ENCODE peak calls at places on chromosomes 5 and 9, in four cellular contexts. B, R, W and P are unnamed samples.

GRCh38 chr9:123360161-123361085 is 4.4 kb downstream of the CRB2 start:
- DNase-seq in B (peak), W (peak), R (no peak), P (no peak)

GRCh38 chr5:41246376-41246775 is 33.0 kb upstream of the C6 start:
- DNase-seq in W (no peak), B (no peak), R (peak), P (no peak)

GRCh38 chr5:40333459-40334241 is 346.1 kb upstream of the PTGER4 start:
- DNase-seq in B (no peak), R (no peak), W (no peak), P (no peak)

GRCh38 chr9:27425827-27426716 is 98.0 kb upstream of the IFNK start:
- DNase-seq in R (no peak), B (no peak), W (no peak), P (no peak)

GRCh38 chr5:16842916-16843315 is 93.2 kb downstream of the MYO10 start:
- DNase-seq in R (no peak), W (no peak), B (no peak), P (no peak)

GRCh38 chr5:170769898-170770416 is 13.6 kb upstream of the GABRP start:
- DNase-seq in W (no peak), B (no peak), R (no peak), P (no peak)

GRCh38 chr5:74873525-74874249 is 7.5 kb upstream of the FAM169A start:
- DNase-seq in R (no peak), W (no peak), B (peak), P (no peak)

GRCh38 chr5:93054424-93055165 is 526.4 kb downstream of the NR2F1-AS1 start:
- DNase-seq in W (no peak), R (no peak), B (no peak), P (no peak)

GRCh38 chr9:91220491-91221135 is 141.1 kb downstream of the AUH start:
- DNase-seq in W (no peak), R (no peak), B (no peak), P (no peak)

GRCh38 chr9:14183001-14183400 is 130.9 kb downstream of the NFIB start:
- DNase-seq in R (no peak), W (no peak), B (no peak), P (no peak)

GRCh38 chr9:113275147-113276131 is at the start of the genes CDC26 and PRPF4:
- DNase-seq in R (peak), W (peak), B (peak), P (peak)
- TF ChIP-seq EP300 in R (no peak), W (peak), B (peak), P (peak)

GRCh38 chr9:88746744-88747398 is 211.9 kb downstream of the NXNL2 start:
- DNase-seq in B (no peak), R (no peak), W (no peak), P (no peak)

GRCh38 chr9:88749420-88749819 is 214.4 kb downstream of the NXNL2 start:
- DNase-seq in R (no peak), W (no peak), B (no peak), P (no peak)

GRCh38 chr9:88746029-88746743 is 211.2 kb downstream of the NXNL2 start:
- DNase-seq in B (no peak), R (no peak), W (no peak), P (no peak)

GRCh38 chr9:88748566-88749238 is 213.7 kb downstream of the NXNL2 start:
- DNase-seq in R (no peak), W (no peak), B (no peak), P (no peak)

GRCh38 chr9:88747768-88748167 is 212.8 kb downstream of the NXNL2 start:
- DNase-seq in R (peak), W (no peak), B (no peak), P (no peak)
- TF ChIP-seq CTCF in R (no peak), W (no peak), B (no peak), P (no peak)

GRCh38 chr5:141945511-141946024 is 12.4 kb downstream of the PCDH12 start:
- DNase-seq in B (no peak), W (no peak), R (no peak), P (no peak)
- TF ChIP-seq EP300 in B (no peak), W (no peak), R (no peak), P (no peak)

GRCh38 chr5:154191467-154192261 is 1.1 kb downstream of the GALNT10 start:
- DNase-seq in W (no peak), B (no peak), R (no peak), P (no peak)
- TF ChIP-seq CTCF in W (no peak), B (no peak), R (no peak), P (no peak)

DNA sequence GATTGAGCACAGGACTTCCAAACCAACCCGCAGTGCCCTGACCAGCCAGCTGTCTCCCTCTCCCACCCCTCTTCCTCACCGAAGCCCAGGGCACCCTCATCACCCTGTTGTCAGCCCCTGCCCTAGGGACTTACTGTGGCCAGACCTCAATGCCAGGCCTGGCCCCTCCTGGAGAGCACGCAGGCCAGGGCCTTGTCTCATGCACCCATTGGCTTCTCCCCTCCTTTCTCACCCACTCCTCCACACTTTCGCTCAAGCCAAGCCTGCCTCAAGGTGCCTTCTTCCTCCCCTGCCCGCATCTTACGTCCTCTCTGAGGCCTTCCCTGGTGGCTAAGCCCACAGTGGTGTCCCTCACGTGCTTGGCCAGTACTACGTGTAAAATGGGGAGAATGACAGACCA is 33.3 kb upstream of the N4BP3 start:
- DNase-seq in B (no peak), R (no peak), W (no peak), P (no peak)
- TF ChIP-seq EP300 in B (no peak), R (no peak), W (no peak), P (no peak)

GRCh38 chr9:72006481-72006880 is 53.9 kb downstream of the C9orf57 start:
- DNase-seq in W (no peak), B (no peak), R (no peak), P (no peak)
- TF ChIP-seq CTCF in W (no peak), B (no peak), R (no peak), P (no peak)

GRCh38 chr5:56105511-56106372 is 111.0 kb upstream of the IL6ST start:
- DNase-seq in B (no peak), W (no peak), R (no peak), P (no peak)
- TF ChIP-seq EP300 in B (no peak), W (no peak), R (no peak), P (no peak)

GRCh38 chr9:117444466-117444865 is 29.6 kb upstream of the ASTN2 start:
- DNase-seq in R (no peak), W (no peak), B (no peak), P (no peak)

GRCh38 chr9:117451336-117451735 is 36.5 kb upstream of the ASTN2 start:
- DNase-seq in R (no peak), W (no peak), B (no peak), P (no peak)

DNA sequence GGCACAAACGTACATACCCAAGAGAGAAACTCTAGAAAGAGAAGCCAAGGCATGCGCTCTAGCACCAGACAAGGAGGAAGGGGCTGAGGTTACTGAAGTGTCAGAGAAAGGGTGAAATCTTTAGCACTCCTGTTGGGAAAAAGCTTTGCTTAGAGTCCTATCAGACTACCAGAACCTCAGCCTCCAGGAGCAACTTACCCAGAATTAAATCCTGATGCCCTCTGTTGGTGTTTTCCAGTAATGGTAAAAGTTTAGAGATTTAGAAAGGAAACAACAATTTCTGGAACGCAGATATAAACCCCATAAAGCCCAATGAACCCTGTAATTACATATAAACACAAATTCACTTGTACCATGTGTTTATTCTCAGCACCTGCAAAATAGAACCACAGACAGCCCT is 33.2 kb upstream of the ASTN2 start:
- DNase-seq in B (no peak), W (no peak), R (no peak), P (no peak)
- TF ChIP-seq CTCF in B (no peak), W (no peak), R (no peak), P (no peak)

DNA sequence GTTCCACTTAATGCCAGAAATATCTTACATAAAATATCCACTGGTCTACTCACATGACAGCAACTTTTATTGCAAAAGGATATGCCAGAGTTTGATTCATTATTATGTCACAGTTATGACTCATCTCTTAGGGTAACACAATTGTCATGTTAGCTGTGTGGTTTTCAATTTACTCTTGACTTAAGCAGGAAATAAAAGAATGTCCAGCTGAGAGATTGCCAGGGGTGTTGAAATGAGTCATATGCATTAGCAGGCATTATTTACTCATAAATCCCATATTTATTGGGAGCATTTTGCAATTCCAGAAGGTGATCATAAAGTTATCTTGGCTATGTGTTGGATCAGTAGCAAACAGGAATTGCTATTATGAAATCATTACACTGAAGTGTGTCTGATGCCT is 1164.6 kb upstream of the CDH18 start:
- DNase-seq in B (no peak), R (peak), W (no peak), P (no peak)
- TF ChIP-seq EP300 in B (no peak), R (no peak), W (no peak), P (no peak)